ENCODE peak calls at places on chromosomes 3 and 15, in eight cellular contexts. One of them, this sample, is unnamed.

GRCh38 chr3:67947808-67948508 is 293.5 kb upstream of the SUCLG2 start:
- DNase-seq in AG04450: no peak
- DNase-seq in mucosa of descending colon: no peak
- DNase-seq in adrenal gland: no peak
- DNase-seq in breast epithelium: no peak
- DNase-seq in tibial artery: no peak
- DNase-seq in IMR-90: no peak
- DNase-seq in sigmoid colon: no peak
- DNase-seq in this sample: no peak

GRCh38 chr15:78988361-78988911 is 43.6 kb upstream of the CTSH start:
- DNase-seq in AG04450: peak; percentile 98
- DNase-seq in mucosa of descending colon: peak; percentile 53
- DNase-seq in adrenal gland: peak; percentile 81
- DNase-seq in breast epithelium: peak; percentile 91
- DNase-seq in tibial artery: peak; percentile 94
- DNase-seq in IMR-90: peak; percentile 99
- DNase-seq in sigmoid colon: peak; percentile 94
- DNase-seq in this sample: peak; percentile 93

GRCh38 chr3:123623346-123623880 is 38.6 kb upstream of the HACD2 start:
- DNase-seq in AG04450: no peak
- DNase-seq in mucosa of descending colon: no peak
- DNase-seq in adrenal gland: no peak
- DNase-seq in breast epithelium: no peak
- DNase-seq in tibial artery: no peak
- DNase-seq in IMR-90: peak; percentile 66
- DNase-seq in sigmoid colon: no peak
- DNase-seq in this sample: no peak

GRCh38 chr3:157429703-157430102 is 6.9 kb upstream of the PTX3 start:
- DNase-seq in AG04450: no peak
- DNase-seq in mucosa of descending colon: no peak
- DNase-seq in adrenal gland: no peak
- DNase-seq in breast epithelium: no peak
- DNase-seq in tibial artery: no peak
- DNase-seq in IMR-90: peak; percentile 51
- DNase-seq in sigmoid colon: no peak
- DNase-seq in this sample: no peak

GRCh38 chr3:71863563-71864190 is 78.7 kb upstream of the PROK2 start:
- DNase-seq in AG04450: no peak
- DNase-seq in mucosa of descending colon: no peak
- DNase-seq in adrenal gland: no peak
- DNase-seq in breast epithelium: no peak
- DNase-seq in tibial artery: no peak
- DNase-seq in IMR-90: no peak
- DNase-seq in sigmoid colon: no peak
- DNase-seq in this sample: no peak

GRCh38 chr15:78808550-78808949 is 2.7 kb downstream of the ADAMTS7 start:
- DNase-seq in AG04450: no peak
- DNase-seq in mucosa of descending colon: no peak
- DNase-seq in adrenal gland: no peak
- DNase-seq in breast epithelium: no peak
- DNase-seq in tibial artery: no peak
- DNase-seq in IMR-90: peak; percentile 34
- DNase-seq in sigmoid colon: no peak
- DNase-seq in this sample: no peak

GRCh38 chr3:157129782-157130137 is 30.2 kb downstream of the CCNL1 start:
- DNase-seq in AG04450: no peak
- DNase-seq in mucosa of descending colon: peak; percentile 61
- DNase-seq in adrenal gland: no peak
- DNase-seq in breast epithelium: peak; percentile 76
- DNase-seq in tibial artery: no peak
- DNase-seq in IMR-90: no peak
- DNase-seq in sigmoid colon: no peak
- DNase-seq in this sample: no peak

GRCh38 chr3:39090922-39091321 is 16.5 kb downstream of the GORASP1 start:
- DNase-seq in AG04450: no peak
- DNase-seq in mucosa of descending colon: no peak
- DNase-seq in adrenal gland: no peak
- DNase-seq in breast epithelium: no peak
- DNase-seq in tibial artery: no peak
- DNase-seq in IMR-90: peak; percentile 52
- DNase-seq in sigmoid colon: no peak
- DNase-seq in this sample: no peak

GRCh38 chr15:58065445-58066041 is at the start of gene ALDH1A2:
- DNase-seq in AG04450: no peak
- DNase-seq in mucosa of descending colon: peak; percentile 31
- DNase-seq in adrenal gland: no peak
- DNase-seq in breast epithelium: no peak
- DNase-seq in tibial artery: peak; percentile 61
- DNase-seq in IMR-90: no peak
- DNase-seq in sigmoid colon: peak; percentile 65
- DNase-seq in this sample: peak; percentile 76

GRCh38 chr3:18667552-18667951 is 242.4 kb upstream of the SATB1 start:
- DNase-seq in AG04450: no peak
- DNase-seq in mucosa of descending colon: no peak
- DNase-seq in adrenal gland: no peak
- DNase-seq in breast epithelium: no peak
- DNase-seq in tibial artery: no peak
- DNase-seq in IMR-90: no peak
- DNase-seq in sigmoid colon: no peak
- DNase-seq in this sample: no peak

GRCh38 chr3:18469775-18470174 is 44.6 kb upstream of the SATB1 start:
- DNase-seq in AG04450: no peak
- DNase-seq in mucosa of descending colon: no peak
- DNase-seq in adrenal gland: no peak
- DNase-seq in breast epithelium: no peak
- DNase-seq in tibial artery: no peak
- DNase-seq in IMR-90: no peak
- DNase-seq in sigmoid colon: no peak
- DNase-seq in this sample: no peak

GRCh38 chr3:89697321-89697916 is 590.0 kb downstream of the EPHA3 start:
- DNase-seq in AG04450: no peak
- DNase-seq in mucosa of descending colon: peak; percentile 35
- DNase-seq in adrenal gland: no peak
- DNase-seq in breast epithelium: no peak
- DNase-seq in tibial artery: no peak
- DNase-seq in IMR-90: no peak
- DNase-seq in sigmoid colon: no peak
- DNase-seq in this sample: no peak

GRCh38 chr3:159265705-159266104 is 463.9 kb downstream of the MFSD1 start:
- DNase-seq in AG04450: no peak
- DNase-seq in mucosa of descending colon: no peak
- DNase-seq in adrenal gland: no peak
- DNase-seq in breast epithelium: no peak
- DNase-seq in tibial artery: no peak
- DNase-seq in IMR-90: no peak
- DNase-seq in sigmoid colon: no peak
- DNase-seq in this sample: no peak

GRCh38 chr3:159271799-159272512 is 470.1 kb downstream of the MFSD1 start:
- DNase-seq in AG04450: no peak
- DNase-seq in mucosa of descending colon: no peak
- DNase-seq in adrenal gland: no peak
- DNase-seq in breast epithelium: no peak
- DNase-seq in tibial artery: no peak
- DNase-seq in IMR-90: no peak
- DNase-seq in sigmoid colon: no peak
- DNase-seq in this sample: no peak

GRCh38 chr3:159263750-159264561 is 462.1 kb downstream of the MFSD1 start:
- DNase-seq in AG04450: no peak
- DNase-seq in mucosa of descending colon: no peak
- DNase-seq in adrenal gland: peak; percentile 28
- DNase-seq in breast epithelium: no peak
- DNase-seq in tibial artery: no peak
- DNase-seq in IMR-90: peak; percentile 46
- DNase-seq in sigmoid colon: no peak
- DNase-seq in this sample: no peak

GRCh38 chr3:159266779-159267178 is 464.9 kb downstream of the MFSD1 start:
- DNase-seq in AG04450: no peak
- DNase-seq in mucosa of descending colon: no peak
- DNase-seq in adrenal gland: peak; percentile 26
- DNase-seq in breast epithelium: no peak
- DNase-seq in tibial artery: no peak
- DNase-seq in IMR-90: peak; percentile 6
- DNase-seq in sigmoid colon: no peak
- DNase-seq in this sample: no peak
- TF ChIP-seq CTCF in AG04450: no peak
- TF ChIP-seq CTCF in mucosa of descending colon: no peak
- TF ChIP-seq CTCF in adrenal gland: no peak
- TF ChIP-seq CTCF in breast epithelium: no peak
- TF ChIP-seq CTCF in tibial artery: no peak
- TF ChIP-seq CTCF in IMR-90: peak; percentile 43
- TF ChIP-seq CTCF in sigmoid colon: no peak
- TF ChIP-seq CTCF in this sample: peak; percentile 17

GRCh38 chr3:138544546-138544945 is 49.5 kb downstream of the CEP70 start:
- DNase-seq in AG04450: no peak
- DNase-seq in mucosa of descending colon: no peak
- DNase-seq in adrenal gland: no peak
- DNase-seq in breast epithelium: no peak
- DNase-seq in tibial artery: no peak
- DNase-seq in IMR-90: no peak
- DNase-seq in sigmoid colon: no peak
- DNase-seq in this sample: no peak

GRCh38 chr3:138547342-138547975 is 46.6 kb downstream of the CEP70 start:
- DNase-seq in AG04450: no peak
- DNase-seq in mucosa of descending colon: no peak
- DNase-seq in adrenal gland: no peak
- DNase-seq in breast epithelium: no peak
- DNase-seq in tibial artery: no peak
- DNase-seq in IMR-90: no peak
- DNase-seq in sigmoid colon: no peak
- DNase-seq in this sample: no peak

GRCh38 chr3:138549578-138549977 is 44.5 kb downstream of the CEP70 start:
- DNase-seq in AG04450: no peak
- DNase-seq in mucosa of descending colon: no peak
- DNase-seq in adrenal gland: no peak
- DNase-seq in breast epithelium: no peak
- DNase-seq in tibial artery: no peak
- DNase-seq in IMR-90: no peak
- DNase-seq in sigmoid colon: no peak
- DNase-seq in this sample: no peak
- H3K9me3 ChIP-seq in AG04450: peaks cover 9% of the 10 kb centered on the region
- H3K9me3 ChIP-seq in mucosa of descending colon: peaks cover 53% of the 10 kb centered on the region
- H3K9me3 ChIP-seq in adrenal gland: no peaks in the 10 kb centered on the region
- H3K9me3 ChIP-seq in breast epithelium: peaks cover 40% of the 10 kb centered on the region
- H3K9me3 ChIP-seq in tibial artery: peaks cover 46% of the 10 kb centered on the region
- H3K9me3 ChIP-seq in IMR-90: peaks cover 9% of the 10 kb centered on the region
- H3K9me3 ChIP-seq in sigmoid colon: peaks cover 8% of the 10 kb centered on the region
- H3K9me3 ChIP-seq in this sample: peaks cover 18% of the 10 kb centered on the region

GRCh38 chr3:48185129-48185528 is 3.1 kb downstream of the CDC25A start:
- DNase-seq in AG04450: no peak
- DNase-seq in mucosa of descending colon: no peak
- DNase-seq in adrenal gland: no peak
- DNase-seq in breast epithelium: no peak
- DNase-seq in tibial artery: no peak
- DNase-seq in IMR-90: no peak
- DNase-seq in sigmoid colon: no peak
- DNase-seq in this sample: no peak
- TF ChIP-seq CTCF in AG04450: no peak
- TF ChIP-seq CTCF in mucosa of descending colon: no peak
- TF ChIP-seq CTCF in adrenal gland: no peak
- TF ChIP-seq CTCF in breast epithelium: no peak
- TF ChIP-seq CTCF in tibial artery: no peak
- TF ChIP-seq CTCF in IMR-90: no peak
- TF ChIP-seq CTCF in sigmoid colon: no peak
- TF ChIP-seq CTCF in this sample: no peak

DNA sequence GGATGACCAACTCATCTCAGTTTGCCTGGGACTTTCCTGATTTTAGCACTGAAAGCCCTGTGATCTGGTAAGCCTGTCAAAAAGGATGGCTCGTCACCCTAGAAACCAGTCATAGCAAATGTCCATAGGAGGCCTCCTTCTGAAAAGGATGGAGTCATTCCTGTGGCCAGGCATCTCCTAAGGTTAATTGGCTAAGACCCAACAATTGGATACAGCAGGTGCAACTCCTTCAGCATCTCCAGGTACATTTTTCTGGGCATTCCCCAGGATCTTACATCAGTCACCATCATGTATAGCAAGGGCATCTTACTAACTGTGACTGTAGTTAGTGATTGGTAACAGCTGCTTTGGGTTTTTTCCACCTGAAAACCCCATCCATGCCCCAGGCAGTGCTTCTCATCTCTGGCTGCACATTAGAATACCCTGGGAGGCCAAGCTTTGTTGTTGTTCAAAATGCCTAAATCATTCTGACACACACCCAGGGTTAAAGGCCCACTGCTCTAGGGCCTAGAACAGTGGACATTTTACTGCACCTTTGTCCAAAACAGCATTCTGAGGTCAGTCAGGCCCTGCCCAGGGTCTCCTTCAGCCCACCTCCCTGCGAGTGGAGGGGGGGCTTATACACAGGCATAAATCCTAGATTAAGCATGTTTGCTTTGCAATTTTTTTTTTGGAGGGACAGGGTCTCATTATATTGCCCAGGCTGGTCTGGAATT is 28.3 kb upstream of the GALNT15 start:
- DNase-seq in AG04450: no peak
- DNase-seq in mucosa of descending colon: no peak
- DNase-seq in adrenal gland: no peak
- DNase-seq in breast epithelium: no peak
- DNase-seq in tibial artery: no peak
- DNase-seq in IMR-90: no peak
- DNase-seq in sigmoid colon: no peak
- DNase-seq in this sample: no peak
- H3K9me3 ChIP-seq in AG04450: peaks cover 5% of the 10 kb centered on the region
- H3K9me3 ChIP-seq in mucosa of descending colon: no peaks in the 10 kb centered on the region
- H3K9me3 ChIP-seq in adrenal gland: no peaks in the 10 kb centered on the region
- H3K9me3 ChIP-seq in breast epithelium: no peaks in the 10 kb centered on the region
- H3K9me3 ChIP-seq in tibial artery: no peaks in the 10 kb centered on the region
- H3K9me3 ChIP-seq in IMR-90: peaks cover 2% of the 10 kb centered on the region
- H3K9me3 ChIP-seq in sigmoid colon: no peaks in the 10 kb centered on the region
- H3K9me3 ChIP-seq in this sample: no peaks in the 10 kb centered on the region

GRCh38 chr3:139241783-139242182 is 102.0 kb upstream of the MRPS22 start:
- DNase-seq in AG04450: no peak
- DNase-seq in mucosa of descending colon: no peak
- DNase-seq in adrenal gland: no peak
- DNase-seq in breast epithelium: no peak
- DNase-seq in tibial artery: no peak
- DNase-seq in IMR-90: no peak
- DNase-seq in sigmoid colon: no peak
- DNase-seq in this sample: no peak
- TF ChIP-seq CTCF in AG04450: peak; percentile 41
- TF ChIP-seq CTCF in mucosa of descending colon: no peak
- TF ChIP-seq CTCF in adrenal gland: no peak
- TF ChIP-seq CTCF in breast epithelium: no peak
- TF ChIP-seq CTCF in tibial artery: no peak
- TF ChIP-seq CTCF in IMR-90: peak; percentile 12
- TF ChIP-seq CTCF in sigmoid colon: no peak
- TF ChIP-seq CTCF in this sample: no peak

GRCh38 chr3:66082679-66083078 is 44.0 kb upstream of the MAGI1 start:
- DNase-seq in AG04450: no peak
- DNase-seq in mucosa of descending colon: no peak
- DNase-seq in adrenal gland: no peak
- DNase-seq in breast epithelium: no peak
- DNase-seq in tibial artery: no peak
- DNase-seq in IMR-90: peak; percentile 26
- DNase-seq in sigmoid colon: no peak
- DNase-seq in this sample: no peak
- H3K9me3 ChIP-seq in AG04450: no peaks in the 10 kb centered on the region
- H3K9me3 ChIP-seq in mucosa of descending colon: no peaks in the 10 kb centered on the region
- H3K9me3 ChIP-seq in adrenal gland: no peaks in the 10 kb centered on the region
- H3K9me3 ChIP-seq in breast epithelium: no peaks in the 10 kb centered on the region
- H3K9me3 ChIP-seq in tibial artery: no peaks in the 10 kb centered on the region
- H3K9me3 ChIP-seq in IMR-90: no peaks in the 10 kb centered on the region
- H3K9me3 ChIP-seq in sigmoid colon: no peaks in the 10 kb centered on the region
- H3K9me3 ChIP-seq in this sample: no peaks in the 10 kb centered on the region

This sample was measured in upper lobe of right lung.